ENCODE peak calls at places on chromosomes 6 and 20, in five cellular contexts. D is lower lobe of right lung, X is dorsolateral prefrontal cortex, H is occipital lobe, P is EL. S is an unnamed sample.

GRCh38 chr6:100099189-100100074 is 105.4 kb upstream of the MCHR2 start:
- DNase-seq in P (peak; percentile 43), X (no peak), H (no peak), D (no peak), S (peak; percentile 68)

GRCh38 chr6:166460473-166461437 is 78.0 kb upstream of the MPC1 start:
- DNase-seq in D (no peak), X (no peak), P (peak; percentile 58), H (no peak), S (no peak)

GRCh38 chr6:73341335-73341734 is 12.7 kb downstream of the DPPA5 start:
- DNase-seq in H (no peak), X (no peak), P (no peak), D (no peak), S (no peak)

GRCh38 chr6:123520208-123520607 is 116.5 kb downstream of the TRDN start:
- DNase-seq in H (no peak), X (no peak), D (no peak), P (no peak), S (no peak)

GRCh38 chr20:41334452-41335421 is 5.9 kb upstream of the LPIN3 start:
- DNase-seq in P (no peak), H (no peak), D (no peak), X (no peak), S (no peak)

GRCh38 chr6:101294051-101294638 is 99.4 kb upstream of the GRIK2 start:
- DNase-seq in D (no peak), P (no peak), X (no peak), H (no peak), S (no peak)

GRCh38 chr6:71852951-71853350 is 33.4 kb upstream of the RIMS1 start:
- DNase-seq in X (no peak), P (no peak), D (peak; percentile 13), H (no peak), S (no peak)

GRCh38 chr6:29872791-29873190 is 45.2 kb downstream of the HLA-G start:
- DNase-seq in H (no peak), X (no peak), D (no peak), P (no peak), S (no peak)

GRCh38 chr6:44041461-44042260 is 85.6 kb downstream of the MRPL14 start:
- DNase-seq in X (no peak), H (peak; percentile 54), D (peak; percentile 16), P (peak; percentile 99), S (no peak)

GRCh38 chr6:138405816-138406403 is 1.9 kb downstream of the HEBP2 start:
- DNase-seq in H (no peak), P (no peak), D (no peak), X (no peak), S (peak; percentile 24)

GRCh38 chr6:95083506-95083905 is 493.8 kb upstream of the MANEA start:
- DNase-seq in D (no peak), H (no peak), P (no peak), X (no peak), S (no peak)

GRCh38 chr20:54229566-54229965 is 21.7 kb downstream of the PFDN4 start:
- DNase-seq in D (no peak), X (no peak), H (no peak), P (no peak), S (no peak)

GRCh38 chr6:106973841-106974336 is 640 bp downstream of the CD24 start:
- DNase-seq in D (peak; percentile 46), P (peak; percentile 12), H (no peak), X (no peak), S (peak; percentile 33)

GRCh38 chr20:3900187-3900604 is 11.0 kb downstream of the PANK2 start:
- DNase-seq in D (no peak), H (no peak), X (no peak), P (no peak), S (no peak)

GRCh38 chr6:167140589-167141474 is 16.9 kb downstream of the GPR31 start:
- DNase-seq in X (no peak), P (no peak), H (no peak), D (no peak), S (no peak)

GRCh38 chr6:35161265-35161664 is 20.1 kb upstream of the TCP11 start:
- DNase-seq in D (no peak), H (no peak), P (no peak), X (no peak), S (no peak)

GRCh38 chr6:156437084-156437879 is 339.9 kb upstream of the ARID1B start:
- DNase-seq in H (no peak), P (no peak), X (no peak), D (no peak), S (peak; percentile 96)

GRCh38 chr20:60087563-60088105 is 129.4 kb downstream of the CDH26 start:
- DNase-seq in P (no peak), X (peak; percentile 33), D (no peak), H (no peak), S (no peak)

GRCh38 chr20:19974621-19975435 is 42.3 kb upstream of the NAA20 start:
- DNase-seq in P (peak; percentile 88), D (peak; percentile 91), X (peak; percentile 56), H (peak; percentile 78), S (no peak)

GRCh38 chr20:15491564-15491963 is 1081.7 kb downstream of the KIF16B start:
- DNase-seq in X (no peak), P (peak; percentile 2), D (no peak), H (no peak), S (no peak)

GRCh38 chr6:157271911-157272310 is 51.4 kb downstream of the TMEM242 start:
- DNase-seq in D (no peak), P (no peak), X (no peak), H (no peak), S (no peak)

GRCh38 chr6:36719126-36719525 is 21.5 kb downstream of the RAB44 start:
- DNase-seq in D (no peak), P (no peak), H (no peak), X (no peak), S (no peak)

GRCh38 chr20:37991506-37992302 is 41.6 kb downstream of the TTI1 start:
- DNase-seq in P (no peak), H (no peak), X (peak; percentile 20), D (no peak), S (no peak)

GRCh38 chr6:24796616-24797290 is 2.0 kb downstream of the ARMH2 start:
- DNase-seq in H (no peak), D (no peak), P (peak; percentile 36), X (no peak), S (no peak)